ENCODE peak calls at places on chromosomes 3 and 15, in seven cellular contexts. Z is SK-N-SH, J is DND-41, O is HCT116, P is neural progenitor cell, G is hepatocyte, V is fibroblast of lung. B is an unnamed sample. For H3K79me2, the result is how much of the 10 kb centered on the place peaks cover.

GRCh38 chr15:51144021-51144532 is 49.4 kb upstream of the TNFAIP8L3 start:
- DNase-seq in G (no peak), P (no peak), O (peak), J (no peak), V (peak), Z (no peak), B (no peak)

GRCh38 chr3:150439657-150440056 is 31.6 kb downstream of the TSC22D2 start:
- DNase-seq in O (no peak), Z (no peak), V (peak), J (no peak), G (no peak), P (no peak), B (no peak)

GRCh38 chr3:148612278-148612677 is 85.4 kb upstream of the AGTR1 start:
- DNase-seq in P (no peak), Z (no peak), G (no peak), V (no peak), J (no peak), O (no peak), B (no peak)

GRCh38 chr3:171791695-171792082 is 18.6 kb downstream of the PLD1 start:
- DNase-seq in J (no peak), P (no peak), V (peak), Z (no peak), G (no peak), O (no peak), B (no peak)

GRCh38 chr15:82128401-82129143 is 82.8 kb upstream of the MEX3B start:
- DNase-seq in V (no peak), O (no peak), Z (no peak), J (no peak), P (no peak), G (no peak), B (no peak)

GRCh38 chr3:185021326-185021725 is 131.5 kb downstream of the C3orf70 start:
- DNase-seq in V (no peak), P (no peak), Z (no peak), G (no peak), J (no peak), O (no peak), B (no peak)

GRCh38 chr3:120202363-120202762 is 82.7 kb downstream of the GPR156 start:
- DNase-seq in V (no peak), G (no peak), Z (no peak), P (no peak), J (no peak), O (no peak), B (no peak)

GRCh38 chr3:188916934-188917391 is 254.8 kb upstream of the TPRG1 start:
- DNase-seq in J (peak), V (no peak), P (no peak), G (no peak), Z (no peak), O (no peak), B (peak)

GRCh38 chr3:10294030-10294591 is 1.4 kb upstream of the GHRL start:
- DNase-seq in P (no peak), J (no peak), Z (no peak), V (no peak), O (no peak), G (no peak), B (no peak)

GRCh38 chr3:182909318-182910040 is 70.9 kb downstream of the DCUN1D1 start:
- DNase-seq in V (peak), G (peak), Z (peak), O (no peak), P (peak), J (no peak), B (peak)

GRCh38 chr3:134677196-134677986 is 26.6 kb upstream of the KY start:
- DNase-seq in V (no peak), O (peak), J (peak), G (no peak), Z (peak), P (peak), B (peak)

GRCh38 chr3:175193815-175194518 is 334.8 kb downstream of the NAALADL2 start:
- DNase-seq in V (peak), G (no peak), J (no peak), O (peak), P (no peak), Z (no peak), B (no peak)

GRCh38 chr15:36347272-36347864 is 232.1 kb upstream of the CDIN1 start:
- DNase-seq in P (no peak), V (no peak), O (no peak), G (no peak), Z (peak), J (no peak), B (no peak)

GRCh38 chr15:40844543-40844981 is 714 bp downstream of the SPINT1 start:
- DNase-seq in P (peak), J (no peak), O (no peak), Z (peak), V (no peak), G (peak), B (no peak)

GRCh38 chr3:119631529-119631928 is 28.9 kb downstream of the POPDC2 start:
- DNase-seq in V (no peak), P (no peak), G (no peak), O (no peak), Z (no peak), J (no peak), B (no peak)

GRCh38 chr15:60392601-60392985 is 5.2 kb downstream of the ANXA2 start:
- DNase-seq in O (peak), G (peak), V (peak), Z (no peak), P (no peak), J (no peak), B (no peak)

GRCh38 chr15:73924258-73924921 is 1.9 kb upstream of the LOXL1 start:
- DNase-seq in V (peak), G (peak), O (no peak), J (no peak), P (peak), Z (no peak), B (no peak)

GRCh38 chr3:185900228-185900627 is 37.6 kb downstream of the TRA2B start:
- DNase-seq in G (peak), Z (peak), V (peak), O (peak), J (no peak), P (no peak), B (no peak)

GRCh38 chr15:99169769-99170311 is 65.0 kb downstream of the SYNM start:
- DNase-seq in Z (no peak), G (peak), O (no peak), P (no peak), J (no peak), V (peak), B (no peak)

GRCh38 chr15:44137750-44138149 is 57.3 kb downstream of the FRMD5 start:
- DNase-seq in J (no peak), Z (peak), V (no peak), G (no peak), O (no peak), P (no peak), B (no peak)

GRCh38 chr3:134802428-134803050 is 7.5 kb downstream of the EPHB1 start:
- DNase-seq in G (no peak), V (no peak), Z (no peak), O (no peak), J (peak), P (no peak), B (no peak)

GRCh38 chr3:14208977-14209394 is 30.4 kb downstream of the LSM3 start:
- DNase-seq in J (no peak), V (peak), Z (no peak), P (no peak), O (no peak), G (no peak), B (no peak)

GRCh38 chr3:117281371-117281770 is 571.8 kb downstream of the TUSC7 start:
- DNase-seq in P (no peak), J (no peak), Z (no peak), O (no peak), G (no peak), V (peak), B (no peak)

GRCh38 chr3:195889843-195890407 is 18.4 kb downstream of the TNK2 start:
- DNase-seq in G (no peak), O (no peak), V (no peak), P (peak), J (no peak), Z (no peak), B (no peak)

GRCh38 chr3:136708339-136708985 is 43.7 kb downstream of the STAG1 start:
- DNase-seq in Z (no peak), P (no peak), G (no peak), O (no peak), J (no peak), V (peak), B (no peak)
- H3K79me2 ChIP-seq in Z (half or more), P (half or more), G (half or more), O (half or more), J (half or more), V (half or more), B (half or more)

GRCh38 chr15:58551764-58552504 is 120.1 kb downstream of the LIPC start:
- DNase-seq in P (no peak), G (peak), O (no peak), V (peak), Z (no peak), J (no peak), B (no peak)
- H3K4me3 ChIP-seq in P (no peak), G (no peak), O (no peak), V (peak), Z (no peak), J (no peak), B (no peak)

GRCh38 chr15:79316864-79317263 is 6.0 kb downstream of the TMED3 start:
- DNase-seq in V (no peak), G (no peak), J (no peak), O (no peak), Z (no peak), P (no peak), B (no peak)

GRCh38 chr15:79322306-79322705 is 11.4 kb downstream of the TMED3 start:
- DNase-seq in Z (no peak), O (no peak), V (no peak), J (no peak), G (no peak), P (no peak), B (no peak)

GRCh38 chr15:79322945-79323344 is 12.0 kb downstream of the TMED3 start:
- DNase-seq in J (no peak), G (no peak), P (no peak), Z (no peak), O (no peak), V (no peak), B (no peak)

DNA sequence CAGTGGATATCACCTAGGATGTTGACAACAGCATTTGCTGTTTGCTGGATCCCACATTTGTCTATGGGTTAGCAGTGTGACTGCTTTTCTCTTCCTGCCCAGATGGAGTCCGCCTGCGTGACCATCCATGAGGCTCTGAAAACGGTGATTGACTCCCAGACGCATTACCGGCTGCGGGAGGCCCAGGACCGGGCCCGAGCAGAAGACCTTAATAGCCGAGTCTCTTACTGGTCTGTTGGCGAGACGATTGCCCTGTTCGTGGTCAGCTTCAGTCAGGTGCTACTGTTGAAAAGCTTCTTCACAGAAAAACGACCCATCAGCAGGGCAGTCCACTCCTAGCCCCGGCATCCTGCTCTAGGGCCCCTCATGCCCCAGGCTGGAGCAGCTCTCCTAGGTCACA is 11.0 kb downstream of the TMED3 start:
- DNase-seq in V (no peak), G (no peak), J (no peak), P (no peak), Z (no peak), O (no peak), B (no peak)
- H3K79me2 ChIP-seq in V (under half), G (under half), J (under half), P (under half), Z (under half), O (half or more), B (under half)

DNA sequence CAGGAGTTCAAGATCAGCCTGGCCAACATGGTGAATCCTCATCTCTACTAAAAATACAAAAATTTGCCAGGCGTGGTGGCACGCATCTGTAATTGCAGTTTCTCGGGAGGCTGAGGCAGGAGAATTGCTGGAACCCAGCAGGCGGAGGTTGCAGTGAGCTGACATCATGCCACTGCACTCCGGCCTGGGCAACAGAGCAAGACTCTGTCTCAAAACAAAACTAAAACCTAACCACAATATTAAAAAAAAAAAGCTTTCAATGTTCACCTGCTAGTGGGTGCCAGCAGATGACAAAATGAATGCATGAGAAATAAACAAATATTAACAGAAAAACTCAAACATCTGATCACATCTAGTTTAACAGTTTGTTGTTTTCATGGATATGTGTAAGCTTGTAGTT is 9.0 kb downstream of the SLC24A1 start:
- DNase-seq in J (no peak), P (no peak), G (no peak), Z (no peak), V (no peak), O (no peak), B (no peak)
- H3K4me3 ChIP-seq in J (no peak), P (no peak), G (no peak), Z (no peak), V (no peak), O (no peak), B (no peak)

GRCh38 chr3:99864289-99864688 is 46.6 kb downstream of the CMSS1 start:
- DNase-seq in P (no peak), G (no peak), J (no peak), O (no peak), V (no peak), Z (no peak), B (no peak)
- H3K79me2 ChIP-seq in P (under half), G (half or more), J (under half), O (under half), V (half or more), Z (half or more), B (under half)

DNA sequence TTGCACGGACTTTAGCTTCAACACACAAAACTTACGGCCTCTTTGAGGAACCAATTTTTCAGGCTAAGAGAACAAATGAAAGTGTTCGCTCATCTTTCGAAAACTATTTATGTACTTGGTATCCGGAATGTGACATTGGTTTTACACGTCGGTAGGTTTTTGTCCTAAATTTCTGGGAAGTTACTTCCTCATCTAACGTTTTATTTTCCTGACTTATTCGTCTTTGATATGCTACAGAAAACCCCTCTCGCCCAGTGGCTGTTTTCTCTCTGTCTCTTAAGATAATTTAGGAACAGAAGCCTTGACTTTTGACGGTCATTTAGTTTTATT is 879 bp upstream of the GREM1 start:
- DNase-seq in V (peak), O (no peak), P (no peak), Z (no peak), G (no peak), J (no peak), B (no peak)
- H3K4me3 ChIP-seq in V (peak), O (no peak), P (peak), Z (peak), G (no peak), J (no peak), B (no peak)

DNA sequence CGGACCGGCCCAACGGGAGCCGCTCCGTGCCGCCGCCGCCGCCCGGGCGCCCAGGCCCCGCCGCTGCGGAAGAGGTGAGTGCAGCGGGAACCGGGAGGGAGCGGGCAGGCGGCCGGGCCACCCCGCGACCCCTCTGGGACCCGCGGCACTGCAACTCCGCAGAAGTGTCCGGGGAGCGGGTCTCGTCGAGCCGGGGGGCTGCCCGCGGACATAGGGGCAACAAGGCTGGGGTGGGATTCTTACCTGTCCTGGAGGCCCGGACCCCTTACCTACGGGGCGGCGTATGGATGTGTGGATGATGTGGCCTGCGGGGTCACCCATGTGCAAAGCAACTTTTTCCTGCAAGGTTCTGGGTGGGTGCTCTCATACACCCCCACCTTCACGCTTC is 361 bp downstream of the SEMA3F start:
- DNase-seq in G (no peak), O (no peak), P (no peak), J (no peak), V (no peak), Z (no peak), B (no peak)
- H3K79me2 ChIP-seq in G (under half), O (under half), P (under half), J (under half), V (under half), Z (under half), B (under half)

DNA sequence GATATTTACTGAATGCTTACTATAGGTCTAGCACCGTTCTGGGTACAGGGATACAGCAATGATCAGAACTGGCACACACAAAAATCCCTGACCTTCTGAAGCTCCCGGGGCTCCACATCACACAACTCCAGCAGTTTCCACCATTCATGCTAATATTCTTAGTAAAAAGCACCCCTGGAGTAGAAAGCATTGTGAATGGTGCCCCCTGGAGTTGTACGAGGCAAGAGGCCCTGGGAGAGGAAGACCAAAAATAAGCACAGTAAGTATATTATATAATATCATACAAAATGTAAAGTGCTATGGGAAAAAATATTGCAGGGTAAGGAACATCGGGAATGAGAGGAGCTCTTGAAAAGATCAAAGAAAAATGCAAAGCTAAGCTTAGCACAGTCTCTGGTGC is 790 bp upstream of the SRGAP3 start:
- DNase-seq in Z (peak), P (peak), G (no peak), V (no peak), O (no peak), J (no peak), B (no peak)
- H3K4me3 ChIP-seq in Z (peak), P (no peak), G (no peak), V (no peak), O (no peak), J (no peak), B (no peak)

DNA sequence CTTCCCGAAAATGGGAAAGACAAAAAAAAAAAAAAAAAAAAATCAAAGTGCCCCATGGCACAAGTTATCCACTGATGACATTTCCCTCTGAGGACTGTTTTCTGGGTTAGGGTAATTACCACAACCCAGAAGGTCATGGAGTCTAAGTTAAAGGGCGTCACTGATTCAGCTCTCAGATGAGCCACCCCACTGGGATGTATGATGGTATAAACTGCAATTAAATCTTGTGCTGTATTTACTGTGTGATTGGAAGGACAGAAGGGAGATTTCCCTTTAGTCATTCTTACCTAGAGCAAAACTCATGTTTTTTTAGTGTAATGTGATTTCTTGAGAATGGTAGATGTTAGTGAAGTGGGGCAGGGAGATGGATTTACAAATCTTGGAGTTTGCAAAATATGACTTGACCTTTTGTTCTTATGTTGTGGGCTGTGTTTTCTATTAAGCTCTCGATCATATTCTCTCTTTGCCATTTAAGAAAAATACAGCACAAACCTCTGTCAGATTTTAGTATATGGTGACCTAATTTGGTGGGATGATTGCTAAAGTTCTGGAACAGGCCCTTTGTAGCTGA is 244.2 kb downstream of the PTPRG start:
- DNase-seq in Z (no peak), P (no peak), O (no peak), J (no peak), V (peak), G (no peak), B (no peak)
- H3K79me2 ChIP-seq in Z (under half), P (half or more), O (under half), J (under half), V (under half), G (under half), B (under half)

DNA sequence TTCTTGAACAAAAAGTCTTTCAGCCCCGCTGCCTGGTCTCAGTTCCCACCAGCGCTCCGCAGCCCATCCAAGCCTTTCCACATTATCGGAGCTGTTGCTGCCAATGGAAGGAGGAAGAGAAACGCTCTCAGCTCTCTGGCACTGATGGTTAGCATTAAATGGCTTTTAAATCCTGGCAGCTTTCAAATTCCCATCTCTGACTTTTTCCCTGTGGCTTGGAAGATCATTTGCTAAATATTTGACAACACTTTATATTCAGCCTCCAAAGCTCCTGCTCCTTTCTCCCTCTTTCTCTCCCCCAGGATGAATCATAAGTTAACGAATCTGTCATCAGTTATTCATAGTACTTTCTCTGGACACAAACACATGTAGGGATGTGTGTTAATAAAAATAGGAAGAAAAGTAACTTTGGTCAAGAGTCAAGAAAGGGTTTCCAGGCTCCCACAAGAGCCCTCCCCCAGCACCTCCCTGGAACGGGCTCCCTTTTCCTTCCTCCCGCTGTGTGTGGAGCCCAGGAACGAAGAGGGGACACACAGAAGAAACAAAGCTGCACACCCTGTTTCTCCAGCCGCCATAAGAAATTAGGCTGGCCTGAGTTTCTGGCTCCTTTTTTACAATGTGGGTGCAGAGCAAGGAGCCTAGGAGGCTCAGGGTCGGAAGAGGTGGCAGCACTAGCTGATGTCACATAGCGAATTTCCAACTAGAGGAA is 47.6 kb upstream of the TSEN2 start:
- DNase-seq in P (no peak), J (no peak), O (no peak), Z (no peak), G (peak), V (peak), B (no peak)
- H3K4me3 ChIP-seq in P (no peak), J (no peak), O (no peak), Z (no peak), G (no peak), V (no peak), B (no peak)

B was measured in OCI-LY7.